ENCODE peak calls at places on chromosomes 7 and 10, in four cellular contexts. S is IMR-90, M is K562, Y is GM12878. Q is an unnamed sample.

GRCh38 chr10:27349987-27350386 is 109.4 kb upstream of the ACBD5 start:
- DNase-seq in S (no peak), M (no peak), Y (no peak), Q (no peak)

GRCh38 chr7:134905375-134905774 is 80.9 kb upstream of the AGBL3 start:
- DNase-seq in S (peak), M (no peak), Y (no peak), Q (no peak)

GRCh38 chr10:133315847-133316246 is 7.1 kb downstream of the ZNF511 start:
- DNase-seq in S (no peak), M (no peak), Y (no peak), Q (peak)

GRCh38 chr7:20362574-20363253 is 32.0 kb downstream of the ITGB8 start:
- DNase-seq in M (no peak), Y (no peak), S (no peak), Q (no peak)

GRCh38 chr7:36129048-36129534 is 24.0 kb upstream of the EEPD1 start:
- DNase-seq in M (no peak), S (peak), Y (no peak), Q (peak)

GRCh38 chr10:11414314-11415038 is 197.0 kb downstream of the USP6NL start:
- DNase-seq in M (no peak), S (no peak), Y (no peak), Q (no peak)

GRCh38 chr10:31604141-31604540 is 285.1 kb downstream of the ZEB1 start:
- DNase-seq in M (no peak), Y (no peak), S (peak), Q (no peak)

GRCh38 chr10:132326925-132327324 is 5.1 kb upstream of the LRRC27 start:
- DNase-seq in S (no peak), Y (no peak), M (no peak), Q (no peak)

GRCh38 chr7:24361001-24361400 is 77.0 kb downstream of the NPY start:
- DNase-seq in Y (no peak), S (no peak), M (no peak), Q (no peak)

GRCh38 chr7:55572378-55573233 is at the start of gene VOPP1:
- DNase-seq in M (peak), S (peak), Y (no peak), Q (peak)

GRCh38 chr7:48188776-48189520 is 17.7 kb downstream of the ABCA13 start:
- DNase-seq in Y (no peak), M (no peak), S (no peak), Q (no peak)

GRCh38 chr7:7335215-7335614 is 152.9 kb downstream of the C1GALT1 start:
- DNase-seq in S (no peak), Y (no peak), M (no peak), Q (no peak)
- TF ChIP-seq MXI1 in S (no peak), Y (no peak), M (no peak), Q (no peak)

GRCh38 chr10:124467165-124467564 is 5.5 kb downstream of the LHPP start:
- DNase-seq in S (no peak), Y (no peak), M (no peak), Q (no peak)

GRCh38 chr10:124468624-124469023 is 7.0 kb downstream of the LHPP start:
- DNase-seq in S (no peak), M (no peak), Y (no peak), Q (no peak)

GRCh38 chr10:124464028-124464751 is 2.6 kb downstream of the LHPP start:
- DNase-seq in S (no peak), M (no peak), Y (no peak), Q (no peak)

GRCh38 chr10:124465003-124465776 is 3.6 kb downstream of the LHPP start:
- DNase-seq in M (no peak), S (no peak), Y (peak), Q (no peak)

DNA sequence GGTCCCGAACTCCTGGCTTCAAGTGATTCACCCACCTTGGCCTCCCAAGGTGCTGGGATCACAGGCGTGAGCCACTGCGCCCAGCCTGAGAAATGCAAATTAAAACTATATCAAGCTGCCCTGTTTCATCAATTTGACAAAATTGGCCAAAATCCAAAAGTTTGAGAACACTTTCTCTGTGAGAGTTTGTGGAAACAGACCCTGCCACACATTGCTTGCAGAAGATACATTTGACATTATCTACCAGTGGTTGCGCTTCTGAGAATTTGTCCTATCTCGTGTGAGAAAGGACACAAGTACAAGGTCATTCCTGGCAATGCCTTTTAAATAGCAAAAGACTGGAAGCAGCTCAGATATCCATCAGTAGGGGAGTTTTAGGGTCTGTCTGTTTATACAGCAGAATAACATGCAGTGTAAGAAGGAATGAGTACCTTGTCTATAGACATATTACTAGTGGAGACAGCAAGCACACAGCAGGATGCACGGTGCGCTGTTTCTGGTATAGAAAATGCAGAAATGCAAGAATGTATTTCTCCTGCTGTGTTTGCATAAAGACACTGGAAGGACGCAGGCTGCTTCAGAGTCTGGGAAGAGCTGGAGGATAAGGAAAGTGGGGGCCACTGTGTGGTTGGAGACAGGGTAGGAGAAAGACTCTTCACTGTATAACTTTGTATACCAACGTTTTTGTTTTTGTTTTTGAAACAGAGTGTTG is 4.3 kb downstream of the LHPP start:
- DNase-seq in Y (no peak), M (no peak), S (no peak), Q (no peak)
- TF ChIP-seq MXI1 in Y (no peak), M (no peak), S (no peak), Q (no peak)

GRCh38 chr7:45661302-45661995 is 87.3 kb downstream of the ADCY1 start:
- DNase-seq in Y (no peak), S (no peak), M (no peak), Q (no peak)
- TF ChIP-seq MXI1 in Y (no peak), S (no peak), M (no peak), Q (no peak)

GRCh38 chr7:73851410-73852338 is 9.3 kb upstream of the TMEM270 start:
- DNase-seq in S (peak), Y (peak), M (peak), Q (peak)
- TF ChIP-seq MXI1 in S (peak), Y (no peak), M (no peak), Q (no peak)

GRCh38 chr10:61899663-61899996 is 1.9 kb upstream of the ARID5B start:
- DNase-seq in Y (no peak), M (no peak), S (no peak), Q (no peak)

GRCh38 chr10:61897671-61898434 is 3.6 kb upstream of the ARID5B start:
- DNase-seq in Y (no peak), S (peak), M (no peak), Q (no peak)

GRCh38 chr10:61899045-61899444 is 2.5 kb upstream of the ARID5B start:
- DNase-seq in S (peak), M (no peak), Y (no peak), Q (no peak)

GRCh38 chr10:61896854-61897661 is 4.4 kb upstream of the ARID5B start:
- DNase-seq in Y (peak), M (peak), S (peak), Q (peak)

DNA sequence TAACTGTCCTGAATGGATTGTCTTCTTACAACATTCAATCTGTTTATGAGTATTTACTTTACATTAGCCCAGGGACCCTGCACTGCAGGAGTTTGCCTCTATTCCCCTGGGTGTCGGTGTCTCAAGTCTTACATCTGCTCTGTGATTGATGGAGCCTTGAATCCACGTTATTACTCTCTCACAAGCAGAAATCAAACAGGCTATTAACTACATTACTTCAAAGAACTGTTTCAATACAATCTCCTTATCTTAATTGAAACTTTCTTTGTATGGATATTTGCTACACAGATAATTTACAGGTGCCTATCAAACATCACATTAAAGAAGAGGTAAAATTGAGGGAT is 3.1 kb upstream of the ARID5B start:
- DNase-seq in M (no peak), S (no peak), Y (no peak), Q (no peak)
- TF ChIP-seq MXI1 in M (no peak), S (no peak), Y (no peak), Q (no peak)

GRCh38 chr10:69323622-69324021 is 45.3 kb downstream of the HK1 start:
- DNase-seq in Y (no peak), S (no peak), M (no peak), Q (no peak)
- TF ChIP-seq MXI1 in Y (no peak), S (no peak), M (no peak), Q (no peak)

GRCh38 chr10:79436066-79436849 is 9.2 kb downstream of the ZCCHC24 start:
- DNase-seq in Y (no peak), M (no peak), S (no peak), Q (no peak)
- TF ChIP-seq MXI1 in Y (no peak), M (no peak), S (no peak), Q (no peak)

GRCh38 chr7:155449008-155449879 is 8.7 kb upstream of the EN2 start:
- DNase-seq in M (no peak), Y (no peak), S (no peak), Q (no peak)
- TF ChIP-seq MXI1 in M (no peak), Y (no peak), S (no peak), Q (no peak)

GRCh38 chr10:46052057-46052790 is 6.2 kb upstream of the MSMB start:
- DNase-seq in M (no peak), Y (no peak), S (no peak), Q (peak)
- TF ChIP-seq MXI1 in M (no peak), Y (no peak), S (no peak), Q (no peak)

Q was measured in HepG2.